ENCODE peak calls at places on chromosomes 11 and 22, in four cellular contexts. X is Peyer's patch, N is upper lobe of right lung, Y is transverse colon. P is an unnamed sample. For H3K36me3, the result is how much of the 10 kb centered on the place peaks cover.

GRCh38 chr11:80165763-80166162 is 724.9 kb upstream of the TENM4 start:
- DNase-seq in Y (no peak), X (no peak), N (no peak), P (no peak)

GRCh38 chr11:108727665-108728064 is 62.8 kb downstream of the DDX10 start:
- DNase-seq in X (no peak), N (no peak), Y (no peak), P (no peak)

GRCh38 chr11:6628526-6628925 is 9.3 kb upstream of the TPP1 start:
- DNase-seq in N (no peak), Y (no peak), X (no peak), P (no peak)

GRCh38 chr11:69022268-69022667 is 9.2 kb upstream of the MRGPRF start:
- DNase-seq in Y (no peak), N (no peak), X (no peak), P (peak)

GRCh38 chr11:108246885-108247284 is 24.0 kb downstream of the ATM start:
- DNase-seq in X (no peak), N (no peak), Y (no peak), P (no peak)

GRCh38 chr11:128576555-128576954 is 10.8 kb downstream of the ETS1 start:
- DNase-seq in X (no peak), Y (no peak), N (no peak), P (no peak)

GRCh38 chr22:46452195-46453005 is 85.0 kb downstream of the CELSR1 start:
- DNase-seq in X (no peak), Y (no peak), N (no peak), P (peak)

GRCh38 chr11:110123003-110123402 is 29.8 kb downstream of the ZC3H12C start:
- DNase-seq in Y (no peak), X (no peak), N (no peak), P (no peak)

GRCh38 chr11:10489444-10489785 is 34.4 kb downstream of the AMPD3 start:
- DNase-seq in Y (no peak), X (peak), N (no peak), P (no peak)

GRCh38 chr11:86117706-86118050 is 48.8 kb upstream of the PICALM start:
- DNase-seq in N (no peak), X (no peak), Y (no peak), P (no peak)

GRCh38 chr11:19279455-19279854 is 38.7 kb upstream of the E2F8 start:
- DNase-seq in X (no peak), N (no peak), Y (no peak), P (no peak)

GRCh38 chr11:36822829-36823228 is 224.8 kb upstream of the RAG2 start:
- DNase-seq in N (no peak), X (no peak), Y (no peak), P (no peak)

GRCh38 chr11:23755769-23756168 is 741.1 kb upstream of the LUZP2 start:
- DNase-seq in N (no peak), Y (no peak), X (no peak), P (no peak)

GRCh38 chr11:122020902-122021301 is 95.1 kb downstream of the BLID start:
- DNase-seq in N (no peak), X (no peak), Y (no peak), P (no peak)

GRCh38 chr11:110311783-110312578 is 15.6 kb upstream of the RDX start:
- DNase-seq in Y (no peak), N (no peak), X (no peak), P (no peak)

GRCh38 chr22:35622132-35622913 is 5.2 kb upstream of the MB start:
- DNase-seq in X (peak), Y (peak), N (no peak), P (peak)

GRCh38 chr11:116176484-116177005 is 596.2 kb downstream of the BUD13 start:
- DNase-seq in X (no peak), Y (no peak), N (no peak), P (no peak)

GRCh38 chr11:38543311-38543710 is 1945.3 kb upstream of the RAG2 start:
- DNase-seq in Y (no peak), X (no peak), N (no peak), P (no peak)

GRCh38 chr11:110801328-110801727 is 89.1 kb upstream of the ARHGAP20 start:
- DNase-seq in X (no peak), Y (peak), N (no peak), P (no peak)

GRCh38 chr22:49609207-49609876 is 218.3 kb downstream of the BRD1 start:
- DNase-seq in X (no peak), N (peak), Y (no peak), P (no peak)

GRCh38 chr22:43273902-43274484 is 69.2 kb downstream of the SCUBE1 start:
- DNase-seq in Y (no peak), N (no peak), X (peak), P (peak)

GRCh38 chr11:1544536-1544935 is 27.5 kb downstream of the DUSP8 start:
- DNase-seq in N (no peak), Y (no peak), X (no peak), P (no peak)
- H3K36me3 ChIP-seq in N (under half), Y (under half), X (under half), P (under half)

GRCh38 chr11:70128435-70128906 is 50.4 kb downstream of the ANO1 start:
- DNase-seq in X (no peak), N (no peak), Y (no peak), P (no peak)
- TF ChIP-seq CTCF in X (no peak), N (no peak), Y (no peak), P (no peak)

GRCh38 chr11:46860218-46860617 is 14.1 kb upstream of the CKAP5 start:
- DNase-seq in N (no peak), X (no peak), Y (no peak), P (no peak)
- H3K36me3 ChIP-seq in N (under half), X (under half), Y (under half), P (under half)

GRCh38 chr11:83520849-83521248 is 234.7 kb upstream of the CCDC90B start:
- DNase-seq in Y (no peak), N (no peak), X (no peak), P (no peak)

GRCh38 chr11:83523676-83524075 is 237.5 kb upstream of the CCDC90B start:
- DNase-seq in Y (no peak), N (no peak), X (no peak), P (no peak)

DNA sequence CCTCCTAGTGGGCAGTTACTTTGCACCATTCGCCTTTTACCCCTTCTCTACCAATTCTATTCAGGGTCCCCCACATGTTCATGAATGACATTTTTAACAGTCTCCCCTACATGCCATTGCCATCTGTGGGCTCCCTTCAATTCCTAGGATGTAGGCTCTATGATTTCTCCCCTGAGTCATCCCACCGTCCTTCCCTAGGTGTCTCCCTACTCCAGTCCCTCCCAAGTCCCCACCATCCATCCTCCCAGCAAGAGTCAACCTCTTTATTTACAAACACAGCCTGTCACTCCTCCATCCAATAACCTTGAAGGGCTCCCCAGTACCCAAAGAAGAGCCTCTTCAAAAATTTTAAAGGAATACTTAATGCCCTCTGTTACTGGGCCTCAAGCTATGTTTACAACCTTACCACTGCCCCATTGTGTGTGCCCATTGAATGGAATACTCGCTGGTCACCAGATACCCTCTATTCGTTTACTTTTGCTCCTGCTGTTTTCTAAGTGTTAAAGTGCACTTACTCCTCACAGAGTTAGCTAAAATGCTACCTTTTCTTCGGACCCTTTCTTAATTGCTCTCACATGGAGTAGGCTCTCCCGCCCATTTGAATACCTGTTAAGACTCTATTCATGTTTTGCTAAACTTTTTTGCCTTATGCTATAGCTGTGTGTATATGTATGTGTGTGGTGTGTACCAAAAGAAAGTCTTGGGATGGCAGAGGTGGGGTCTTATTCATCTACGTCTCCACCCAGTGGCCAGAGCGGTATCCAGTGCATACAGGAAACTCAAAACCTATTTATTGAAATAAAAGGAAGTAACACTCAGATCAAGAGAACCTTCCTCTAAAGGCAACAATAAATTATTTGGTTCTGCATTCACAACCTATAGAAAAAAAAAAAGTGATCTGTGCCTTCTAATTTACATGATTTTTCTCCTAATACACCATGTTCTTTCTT is 235.8 kb upstream of the CCDC90B start:
- DNase-seq in N (no peak), X (peak), Y (no peak), P (no peak)
- TF ChIP-seq CTCF in N (no peak), X (peak), Y (no peak), P (peak)

GRCh38 chr11:1285876-1286275 is 23.6 kb downstream of the TOLLIP start:
- DNase-seq in X (no peak), N (no peak), Y (no peak), P (no peak)

GRCh38 chr11:1289211-1289935 is 20.1 kb downstream of the TOLLIP start:
- DNase-seq in N (peak), X (no peak), Y (no peak), P (no peak)

GRCh38 chr11:1290052-1291040 is 19.1 kb downstream of the TOLLIP start:
- DNase-seq in X (no peak), Y (no peak), N (peak), P (no peak)

GRCh38 chr11:1287928-1288327 is 21.5 kb downstream of the TOLLIP start:
- DNase-seq in Y (no peak), X (no peak), N (no peak), P (no peak)

GRCh38 chr11:1288426-1289151 is 20.8 kb downstream of the TOLLIP start:
- DNase-seq in Y (no peak), N (peak), X (no peak), P (no peak)
- H3K36me3 ChIP-seq in Y (under half), N (half or more), X (under half), P (half or more)

DNA sequence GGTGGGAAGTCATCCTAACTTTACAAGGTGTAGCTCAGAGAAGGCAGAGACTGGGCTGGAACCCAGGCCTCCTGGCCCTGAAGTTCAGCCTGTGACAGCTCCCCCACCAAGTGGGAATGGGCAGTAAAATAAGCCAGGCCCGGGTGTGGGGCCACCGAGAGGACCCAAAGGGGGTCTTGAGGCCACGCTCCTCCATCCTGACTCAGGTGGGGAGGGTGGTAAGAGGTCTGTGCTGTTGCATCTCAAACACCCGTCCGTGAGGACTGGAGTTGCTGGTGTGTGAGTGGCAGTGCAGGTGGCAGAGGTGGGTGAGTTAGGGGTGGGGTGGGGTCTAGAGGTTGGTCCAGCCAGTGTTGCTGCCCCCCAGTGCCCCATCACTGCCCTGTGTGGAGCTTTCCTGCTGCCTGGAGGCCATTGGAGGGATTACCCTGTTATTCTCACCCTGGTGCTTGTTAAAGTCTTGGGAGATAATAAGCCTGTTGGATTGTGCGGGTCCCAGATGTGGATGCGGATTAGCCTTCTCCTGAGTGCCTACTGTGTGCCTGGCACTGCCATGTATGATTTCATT is 12.7 kb downstream of the SERPINH1 start:
- DNase-seq in X (no peak), N (no peak), Y (no peak), P (no peak)
- TF ChIP-seq CTCF in X (no peak), N (peak), Y (peak), P (no peak)

GRCh38 chr22:31068970-31069369 is 12.1 kb upstream of the SMTN start:
- DNase-seq in N (no peak), X (no peak), Y (no peak), P (no peak)
- H3K36me3 ChIP-seq in N (under half), X (under half), Y (under half), P (under half)

GRCh38 chr22:30866811-30867271 is 101.7 kb downstream of the MORC2 start:
- DNase-seq in X (peak), N (peak), Y (no peak), P (no peak)
- TF ChIP-seq CTCF in X (no peak), N (peak), Y (no peak), P (no peak)

GRCh38 chr22:17483670-17484372 is 79.5 kb upstream of the SLC25A18 start:
- DNase-seq in N (no peak), Y (no peak), X (no peak), P (no peak)

GRCh38 chr22:17484608-17485007 is 78.7 kb upstream of the SLC25A18 start:
- DNase-seq in X (no peak), Y (no peak), N (no peak), P (no peak)

GRCh38 chr22:17486313-17486712 is 77.0 kb upstream of the SLC25A18 start:
- DNase-seq in X (no peak), N (no peak), Y (no peak), P (no peak)

GRCh38 chr22:17489101-17489500 is 74.2 kb upstream of the SLC25A18 start:
- DNase-seq in N (no peak), X (no peak), Y (no peak), P (no peak)

DNA sequence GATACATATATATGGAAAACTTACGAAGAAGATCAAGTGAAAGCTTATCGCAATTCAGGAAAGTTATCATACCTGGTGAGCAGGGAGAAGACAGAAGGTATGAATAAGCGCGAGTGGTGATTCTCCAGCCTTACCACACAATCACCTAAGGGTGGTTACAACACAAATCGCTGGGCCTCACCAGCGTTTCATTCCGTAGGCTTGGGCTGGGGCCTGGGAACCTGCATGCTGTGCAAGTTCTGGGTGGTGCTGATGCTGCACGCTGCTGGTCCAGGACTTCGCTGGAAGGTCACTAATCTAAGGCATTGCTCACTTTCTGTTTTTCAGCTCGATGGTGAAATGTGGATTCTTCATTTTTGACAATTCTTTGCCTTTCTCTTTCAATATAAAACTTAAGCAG is 76.6 kb upstream of the SLC25A18 start:
- DNase-seq in Y (no peak), X (no peak), N (no peak), P (no peak)
- H3K36me3 ChIP-seq in Y (under half), X (under half), N (under half), P (under half)

P was measured in thyroid gland.